ENCODE peak calls at places on chromosomes 1 and 21, in four cellular contexts. K is tibial artery, D is adrenal gland, A is ovary. C is an unnamed sample. For H3K4me1, the result is how much of the 10 kb centered on the place peaks cover.

GRCh38 chr21:37365657-37366487 is 701 bp upstream of the DYRK1A start:
- DNase-seq in D (peak), A (peak), K (peak), C (peak)

GRCh38 chr1:66256629-66257575 is 277.1 kb upstream of the SGIP1 start:
- DNase-seq in D (no peak), A (no peak), K (no peak), C (no peak)

GRCh38 chr21:26962516-26963305 is 4.2 kb downstream of the ADAMTS5 start:
- DNase-seq in A (no peak), K (no peak), D (no peak), C (no peak)

GRCh38 chr1:155513300-155513926 is 49.2 kb downstream of the ASH1L start:
- DNase-seq in A (no peak), D (peak), K (no peak), C (no peak)

GRCh38 chr1:229285424-229285823 is 14.5 kb downstream of the RAB4A start:
- DNase-seq in D (no peak), A (no peak), K (no peak), C (no peak)

GRCh38 chr1:41861509-41862410 is 57.0 kb downstream of the HIVEP3 start:
- DNase-seq in A (no peak), D (no peak), K (no peak), C (no peak)

GRCh38 chr1:175195798-175196197 is 3.2 kb upstream of the KIAA0040 start:
- DNase-seq in D (no peak), A (no peak), K (no peak), C (peak)

GRCh38 chr1:150560011-150560438 is 10.8 kb downstream of the ADAMTSL4 start:
- DNase-seq in D (peak), A (peak), K (peak), C (peak)

GRCh38 chr1:47561523-47562007 is 123.7 kb downstream of the FOXD2 start:
- DNase-seq in K (no peak), A (no peak), D (no peak), C (no peak)

GRCh38 chr21:38440746-38441145 is 57.5 kb downstream of the ERG start:
- DNase-seq in K (no peak), A (no peak), D (no peak), C (no peak)

GRCh38 chr1:44326821-44327465 is 28.1 kb downstream of the ERI3 start:
- DNase-seq in A (no peak), D (no peak), K (no peak), C (no peak)

DNA sequence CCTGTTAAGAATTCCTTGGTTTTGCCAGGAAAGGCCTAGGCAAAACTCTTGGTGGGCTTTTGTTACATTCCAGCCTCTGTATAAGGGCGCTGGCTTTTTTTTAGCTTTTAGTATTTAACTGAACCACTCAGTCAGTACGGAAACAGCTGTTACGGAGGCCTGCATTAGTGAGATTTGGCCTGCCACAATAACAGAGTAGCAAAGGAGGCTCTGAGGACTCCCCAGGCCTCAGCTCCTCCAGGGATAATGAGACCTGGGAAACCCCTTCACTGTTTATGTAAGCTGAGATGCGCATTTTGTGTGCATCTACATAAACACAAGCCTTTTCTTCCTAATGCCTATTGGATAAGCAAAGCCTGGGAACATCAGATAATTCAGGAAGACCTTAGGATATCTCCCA is 210.1 kb downstream of the APP start:
- DNase-seq in K (no peak), D (no peak), A (no peak), C (no peak)
- H3K27ac ChIP-seq in K (no peak), D (no peak), A (no peak), C (no peak)

DNA sequence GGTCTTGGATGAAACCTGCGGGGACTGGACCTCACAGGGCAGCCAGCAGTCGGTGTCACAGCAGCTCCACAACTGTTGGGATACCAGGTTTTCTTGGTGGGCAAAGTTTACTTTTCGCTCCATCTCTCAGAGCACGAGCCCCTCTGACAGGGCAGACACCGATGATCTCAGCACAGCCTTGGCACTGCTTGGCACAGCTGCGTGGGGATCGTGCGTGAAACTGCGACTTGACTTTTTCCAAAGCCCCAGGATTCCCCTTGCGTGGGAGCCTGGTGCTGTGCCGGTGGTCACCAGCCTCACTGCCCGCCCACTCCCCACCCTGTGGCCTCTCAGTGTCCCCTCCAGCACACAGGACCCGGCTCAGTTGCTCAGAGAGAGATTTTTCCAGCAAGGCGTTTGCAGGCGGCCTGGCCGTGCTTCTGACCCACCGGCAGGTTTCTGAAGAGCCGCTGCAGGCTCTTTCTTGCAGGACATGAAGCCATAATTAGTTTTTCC is 57.3 kb downstream of the SIK1 start:
- DNase-seq in A (no peak), D (no peak), K (no peak), C (no peak)
- H3K4me1 ChIP-seq in A (under half), D (under half), K (under half), C (under half)

DNA sequence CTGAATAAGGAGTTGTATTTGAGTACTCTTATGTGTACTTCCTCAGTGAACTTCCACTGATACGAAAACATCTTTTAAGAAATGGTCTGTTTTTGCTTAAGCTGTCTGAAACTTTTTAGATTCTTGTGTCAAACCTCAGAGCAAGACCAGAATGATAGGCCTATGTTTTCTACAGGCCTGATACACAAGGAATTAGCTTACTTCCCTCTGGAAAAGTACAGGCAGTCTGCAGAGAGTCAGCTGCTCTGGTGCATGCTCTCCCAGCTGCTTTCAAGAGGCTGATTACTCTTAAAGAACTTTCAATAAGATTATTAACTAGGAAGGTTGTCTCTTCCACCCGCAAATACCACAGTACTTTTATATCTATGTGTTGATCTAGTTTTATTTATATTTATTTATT is 9.5 kb downstream of the SNX27 start:
- DNase-seq in K (no peak), A (no peak), D (no peak), C (peak)
- H3K27ac ChIP-seq in K (peak), A (no peak), D (no peak), C (peak)

DNA sequence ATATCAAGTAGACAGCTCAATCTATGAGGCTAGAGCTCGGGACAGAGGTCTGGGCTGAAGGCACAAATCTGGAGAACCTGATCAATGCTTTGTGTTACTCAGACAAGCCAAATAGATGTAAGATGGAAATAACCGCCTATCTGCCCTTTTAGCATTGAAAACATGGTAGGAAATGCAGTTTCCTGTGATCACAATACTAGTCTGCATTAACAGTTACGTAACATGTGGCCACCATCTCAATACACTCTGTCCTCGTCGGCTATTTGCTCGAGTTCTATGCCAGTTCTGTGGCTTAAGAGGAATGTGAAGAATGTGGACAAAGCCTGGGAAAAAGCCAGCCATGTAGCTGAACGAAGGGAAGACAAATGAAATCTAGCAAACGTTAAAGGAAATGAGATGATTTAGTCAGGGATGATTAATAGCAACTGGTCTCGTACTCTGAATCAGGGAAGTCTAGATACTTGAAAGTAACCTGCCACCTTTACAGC is 73.3 kb downstream of the HSF2BP start:
- DNase-seq in K (peak), D (peak), A (peak), C (peak)
- H3K4me1 ChIP-seq in K (under half), D (under half), A (under half), C (under half)

C was measured in prostate gland.